ENCODE peak calls at places on chromosomes 6 and 20, in nine cellular contexts. S, K, R, Z, A, C, Y, G and W are unnamed samples. For H3K4me1 and H3K27me3, the result is how much of the 10 kb centered on the place peaks cover.

GRCh38 chr6:99521557-99522286 is 6.5 kb upstream of the USP45 start:
- DNase-seq in S (no peak), K (no peak), R (no peak), Z (no peak), A (no peak), C (peak), Y (peak), G (no peak), W (peak)

GRCh38 chr20:50996901-50997830 is 25.7 kb downstream of the KCNG1 start:
- DNase-seq in S (no peak), K (no peak), R (no peak), Z (no peak), A (no peak), C (no peak), Y (no peak), G (no peak), W (no peak)

GRCh38 chr6:106910999-106911949 is 63.3 kb downstream of the CD24 start:
- DNase-seq in S (peak), K (peak), R (no peak), Z (no peak), A (no peak), C (no peak), Y (no peak), G (no peak), W (no peak)

GRCh38 chr6:83068628-83069027 is 1.2 kb downstream of the DOP1A start:
- DNase-seq in S (no peak), K (peak), R (no peak), Z (no peak), A (no peak), C (no peak), Y (no peak), G (no peak), W (no peak)

GRCh38 chr6:132964868-132965382 is 150.6 kb downstream of the RPS12 start:
- DNase-seq in S (no peak), K (no peak), R (peak), Z (no peak), A (no peak), C (no peak), Y (no peak), G (no peak), W (no peak)

GRCh38 chr6:30556714-30556963 is 350 bp upstream of the GNL1 start:
- DNase-seq in S (no peak), K (peak), R (no peak), Z (peak), A (peak), C (no peak), Y (peak), G (peak), W (peak)

GRCh38 chr20:57291003-57291402 is 24.6 kb upstream of the BMP7 start:
- DNase-seq in S (no peak), K (no peak), R (no peak), Z (no peak), A (peak), C (no peak), Y (no peak), G (no peak), W (no peak)

GRCh38 chr20:39264506-39265172 is 302.5 kb downstream of the DHX35 start:
- DNase-seq in S (peak), K (peak), R (peak), Z (no peak), A (peak), C (peak), Y (peak), G (no peak), W (peak)

DNA sequence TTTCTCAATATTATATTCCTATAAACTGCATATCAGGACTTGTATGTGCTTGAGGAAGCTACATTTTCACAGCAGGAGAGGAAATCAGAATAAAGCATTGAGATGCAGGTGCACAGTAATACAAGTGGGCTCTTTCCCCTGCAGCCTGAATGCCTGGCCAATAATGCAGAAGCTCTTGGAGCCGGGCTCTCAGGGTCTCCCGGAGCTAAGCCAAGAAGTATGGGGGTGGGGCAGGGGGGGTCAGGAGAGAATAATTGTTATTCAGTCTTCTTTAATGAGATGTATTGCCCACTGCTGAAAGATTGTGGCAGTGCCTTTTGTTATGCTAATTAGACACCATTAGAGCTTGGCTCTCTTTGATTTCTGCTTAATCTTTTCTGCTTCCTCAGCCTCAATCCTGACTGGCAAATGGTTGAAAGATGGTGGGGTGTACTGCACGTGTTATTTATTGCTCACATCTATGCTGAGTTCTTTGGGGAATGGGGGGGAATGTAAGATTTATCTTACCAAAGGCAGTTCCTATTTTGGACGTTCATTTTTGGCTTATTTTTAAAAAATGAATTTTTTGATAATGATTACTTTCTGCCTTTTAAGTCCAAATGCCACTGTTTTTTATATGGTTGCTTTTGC is 407.6 kb upstream of the SOX4 start:
- DNase-seq in S (no peak), K (no peak), R (no peak), Z (no peak), A (peak), C (peak), Y (peak), G (no peak), W (no peak)
- H3K4me1 ChIP-seq in S (under half), K (under half), R (under half), Z (under half), A (under half), C (under half), Y (half or more), G (under half), W (under half)

DNA sequence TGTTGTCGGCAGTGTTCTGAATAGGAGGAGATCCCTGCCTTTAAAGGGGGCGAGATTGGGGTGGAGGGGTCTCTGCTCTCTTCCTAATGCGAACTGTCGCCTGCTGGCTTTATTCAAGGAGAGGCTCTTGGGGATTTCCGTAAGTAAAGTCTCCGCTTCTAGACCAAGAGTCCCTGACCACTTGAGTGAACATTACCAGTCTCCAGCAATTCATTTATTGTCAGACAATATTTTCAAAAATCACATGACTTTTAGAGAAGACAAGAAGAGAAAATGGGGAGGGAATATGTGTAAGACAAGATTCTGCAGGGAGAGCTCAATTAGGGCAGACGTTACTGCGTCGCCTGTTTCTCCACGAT is 21.2 kb downstream of the POM121L2 start:
- DNase-seq in S (no peak), K (no peak), R (no peak), Z (no peak), A (no peak), C (no peak), Y (peak), G (no peak), W (no peak)
- H3K27me3 ChIP-seq in S (under half), K (under half), R (under half), Z (half or more), A (under half), C (half or more), Y (half or more), G (under half), W (under half)

DNA sequence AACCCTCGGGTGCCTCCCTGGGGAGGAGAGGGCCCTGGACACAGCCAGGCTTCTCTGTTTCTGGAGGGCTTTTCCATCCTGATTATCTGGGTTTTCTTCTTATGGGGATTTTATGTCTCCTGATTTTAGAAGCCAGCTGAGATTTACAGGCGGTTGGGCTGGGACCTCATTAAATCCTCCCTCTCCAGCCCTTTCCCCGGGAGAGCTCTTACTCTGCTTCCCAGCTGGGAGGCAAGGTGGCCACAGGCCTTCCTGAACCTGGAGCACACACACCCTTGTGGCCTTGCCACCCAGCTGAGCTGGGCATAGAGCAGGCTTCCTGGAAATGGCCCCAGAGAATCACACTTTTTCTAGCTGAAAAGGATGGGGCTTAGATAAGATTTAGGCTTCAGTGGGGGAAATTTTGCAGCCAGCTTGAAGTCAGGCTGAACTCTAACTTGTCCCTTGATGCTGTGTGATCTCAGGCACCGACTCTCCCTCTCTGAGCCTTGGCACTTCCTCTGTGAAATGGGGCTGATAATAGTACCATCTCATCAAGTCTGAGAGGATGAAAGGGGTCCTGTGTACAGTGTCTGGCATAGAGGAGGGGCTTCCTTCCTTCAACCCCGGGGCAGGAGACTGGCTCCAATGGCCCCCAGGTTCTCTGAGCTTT is 16.6 kb downstream of the VSTM2L start:
- DNase-seq in S (no peak), K (no peak), R (no peak), Z (no peak), A (no peak), C (no peak), Y (peak), G (no peak), W (no peak)
- H3K4me1 ChIP-seq in S (under half), K (under half), R (under half), Z (under half), A (under half), C (under half), Y (half or more), G (under half), W (under half)

GRCh38 chr6:13300649-13301590 is 27.4 kb downstream of the TBC1D7 start:
- DNase-seq in S (no peak), K (no peak), R (no peak), Z (no peak), A (no peak), C (no peak), Y (no peak), G (no peak), W (no peak)
- H3K27me3 ChIP-seq in S (under half), K (under half), R (under half), Z (under half), A (under half), C (under half), Y (under half), G (under half), W (under half)

DNA sequence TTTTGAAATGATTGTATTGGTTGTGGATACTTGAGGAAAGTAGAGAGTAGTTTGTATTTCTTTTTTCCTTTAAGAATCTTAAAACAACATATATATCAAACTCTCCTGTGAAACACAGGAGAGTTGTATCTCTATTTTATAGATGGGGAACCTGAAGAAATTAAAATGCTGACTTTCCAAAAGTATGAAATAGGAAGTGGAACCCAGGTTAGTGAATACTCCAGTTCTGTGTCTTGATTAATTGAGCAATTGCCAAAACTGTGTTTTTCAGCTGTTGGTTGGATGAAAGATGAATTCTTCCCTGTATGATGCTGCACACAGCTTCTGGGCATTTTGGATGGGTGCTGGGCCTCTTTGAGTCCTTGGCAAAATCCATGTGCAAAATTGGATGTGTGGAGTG is 86.3 kb downstream of the ARID1B start:
- DNase-seq in S (no peak), K (no peak), R (no peak), Z (no peak), A (no peak), C (no peak), Y (no peak), G (no peak), W (no peak)
- H3K4me1 ChIP-seq in S (under half), K (under half), R (under half), Z (half or more), A (under half), C (under half), Y (under half), G (half or more), W (under half)

GRCh38 chr6:27332692-27333641 is 20.9 kb upstream of the POM121L2 start:
- DNase-seq in S (peak), K (peak), R (peak), Z (peak), A (peak), C (peak), Y (peak), G (no peak), W (no peak)

GRCh38 chr6:27321901-27322300 is 9.8 kb upstream of the POM121L2 start:
- DNase-seq in S (no peak), K (no peak), R (no peak), Z (no peak), A (no peak), C (no peak), Y (no peak), G (no peak), W (no peak)

GRCh38 chr6:27321370-27321769 is 9.3 kb upstream of the POM121L2 start:
- DNase-seq in S (no peak), K (no peak), R (no peak), Z (no peak), A (no peak), C (no peak), Y (no peak), G (no peak), W (no peak)

DNA sequence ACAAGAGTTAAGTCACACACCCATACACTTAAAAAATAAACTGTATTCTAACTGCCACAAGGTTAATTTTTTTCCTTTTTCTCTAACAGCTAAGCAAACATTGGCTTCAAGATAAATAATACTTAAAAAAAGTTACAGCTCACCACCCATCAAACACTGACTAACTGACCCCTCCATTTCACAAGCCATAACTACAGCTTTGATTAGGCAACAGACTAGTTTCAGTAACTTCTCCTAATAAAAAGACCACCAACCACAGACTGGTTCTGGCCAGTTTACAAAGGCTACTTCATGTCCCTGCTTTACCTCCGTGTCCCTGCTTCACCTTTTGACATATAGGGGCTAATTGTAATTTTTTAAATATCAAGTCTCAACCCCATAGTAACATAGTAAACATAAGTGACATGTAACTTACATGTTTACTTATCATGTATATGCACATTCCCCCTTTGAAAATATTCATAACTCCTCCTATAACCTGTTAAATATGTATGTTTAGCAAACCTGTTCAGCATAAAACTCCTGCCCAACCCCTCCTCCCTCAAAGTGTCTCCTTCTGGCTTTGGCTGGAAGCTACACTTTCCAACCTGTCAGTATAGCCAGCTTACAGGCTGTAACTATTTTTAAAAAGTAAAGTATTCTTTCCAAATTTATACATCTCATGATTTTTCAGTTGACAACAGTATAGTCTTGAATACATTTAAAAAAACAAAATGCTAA is 15.1 kb upstream of the POM121L2 start:
- DNase-seq in S (no peak), K (no peak), R (no peak), Z (no peak), A (no peak), C (no peak), Y (no peak), G (no peak), W (no peak)
- H3K27me3 ChIP-seq in S (under half), K (under half), R (under half), Z (under half), A (under half), C (under half), Y (under half), G (under half), W (under half)

GRCh38 chr20:37366749-37367148 is 20.8 kb downstream of the SRC start:
- DNase-seq in S (no peak), K (no peak), R (no peak), Z (no peak), A (no peak), C (no peak), Y (no peak), G (no peak), W (no peak)
- H3K4me1 ChIP-seq in S (under half), K (under half), R (under half), Z (under half), A (under half), C (under half), Y (under half), G (under half), W (under half)

DNA sequence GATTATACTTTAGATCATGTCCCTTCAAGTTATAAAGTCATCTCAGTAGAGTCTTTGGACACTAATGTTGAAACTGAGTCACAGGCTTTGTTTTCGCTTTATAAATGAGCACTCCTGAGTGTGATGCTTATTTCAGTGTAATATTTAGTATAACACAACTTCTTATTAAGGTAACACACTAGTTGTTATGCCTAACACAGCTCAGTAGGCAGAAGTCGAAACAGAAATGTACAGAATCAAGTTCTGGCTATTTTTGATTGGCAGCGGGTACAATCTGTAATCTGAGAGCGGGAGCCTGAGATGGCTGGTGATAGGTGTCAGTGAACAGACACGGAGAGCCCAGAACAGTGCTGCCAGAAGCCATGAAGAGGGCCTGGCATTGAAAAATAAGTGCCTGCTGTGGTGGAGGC is 11.4 kb downstream of the HECA start:
- DNase-seq in S (no peak), K (no peak), R (no peak), Z (no peak), A (no peak), C (no peak), Y (no peak), G (no peak), W (no peak)
- H3K27me3 ChIP-seq in S (under half), K (under half), R (under half), Z (under half), A (under half), C (under half), Y (under half), G (under half), W (under half)